ENCODE peak calls at places on chromosomes 6 and 20, in five cellular contexts. E is upper lobe of left lung, X is suprapubic skin, M is K562, A is stomach. O is an unnamed sample. For H3K9me3, the result is how much of the 10 kb centered on the place peaks cover.

GRCh38 chr6:60867548-60867947 is 1418.5 kb downstream of the KHDRBS2 start:
- DNase-seq in X (no peak), M (no peak), A (no peak), E (no peak), O (no peak)

GRCh38 chr6:108437821-108438220 is 122.9 kb upstream of the FOXO3 start:
- DNase-seq in E (no peak), A (no peak), M (no peak), X (no peak), O (no peak)

GRCh38 chr6:1611572-1612385 is 2.1 kb downstream of the FOXC1 start:
- DNase-seq in X (no peak), A (no peak), M (no peak), E (no peak), O (no peak)

GRCh38 chr6:3801960-3802359 is 47.2 kb upstream of the FAM50B start:
- DNase-seq in E (no peak), A (no peak), M (no peak), X (no peak), O (no peak)

GRCh38 chr6:70310063-70310694 is 7.3 kb upstream of the COL9A1 start:
- DNase-seq in X (no peak), E (no peak), A (no peak), M (peak), O (no peak)

GRCh38 chr6:144195671-144196070 is 45.4 kb downstream of the STX11 start:
- DNase-seq in A (no peak), X (no peak), M (no peak), E (no peak), O (no peak)

GRCh38 chr6:1027795-1028569 is 283.9 kb upstream of the FOXQ1 start:
- DNase-seq in E (no peak), X (no peak), M (no peak), A (no peak), O (no peak)

GRCh38 chr6:111215134-111215533 is 127.8 kb downstream of the SLC16A10 start:
- DNase-seq in X (no peak), E (no peak), A (no peak), M (no peak), O (no peak)

GRCh38 chr6:128981716-128982115 is 98.8 kb downstream of the LAMA2 start:
- DNase-seq in A (no peak), E (no peak), X (no peak), M (no peak), O (no peak)

GRCh38 chr20:16955971-16956370 is 207.8 kb downstream of the OTOR start:
- DNase-seq in E (no peak), M (no peak), A (no peak), X (no peak), O (no peak)

GRCh38 chr6:93017213-93017612 is 402.1 kb downstream of the EPHA7 start:
- DNase-seq in E (no peak), M (no peak), A (no peak), X (no peak), O (no peak)

GRCh38 chr6:161837449-161837735 is 563.5 kb upstream of the AGPAT4 start:
- DNase-seq in X (no peak), E (no peak), M (no peak), A (no peak), O (no peak)

GRCh38 chr20:59131541-59132285 is 31.9 kb upstream of the ZNF831 start:
- DNase-seq in A (no peak), E (no peak), X (no peak), M (no peak), O (no peak)

GRCh38 chr20:24590193-24590982 is 121.0 kb downstream of the SYNDIG1 start:
- DNase-seq in M (no peak), E (no peak), A (no peak), X (no peak), O (no peak)

GRCh38 chr20:44576297-44576696 is 6.1 kb upstream of the PKIG start:
- DNase-seq in X (no peak), E (no peak), M (peak), A (no peak), O (no peak)

GRCh38 chr6:22605736-22606135 is 36.4 kb downstream of the HDGFL1 start:
- DNase-seq in E (no peak), X (no peak), A (no peak), M (no peak), O (no peak)

GRCh38 chr6:87155920-87156600 is 695 bp downstream of the ZNF292 start:
- DNase-seq in E (peak), A (peak), M (peak), X (peak), O (peak)

GRCh38 chr6:12065321-12066140 is 53.4 kb downstream of the HIVEP1 start:
- DNase-seq in M (no peak), X (no peak), A (no peak), E (peak), O (no peak)

GRCh38 chr6:156686429-156686939 is 90.7 kb upstream of the ARID1B start:
- DNase-seq in A (peak), X (peak), E (peak), M (no peak), O (no peak)

GRCh38 chr20:37992802-37993538 is 40.3 kb downstream of the TTI1 start:
- DNase-seq in X (no peak), A (no peak), M (peak), E (peak), O (no peak)

GRCh38 chr20:23881371-23881770 is 1.8 kb upstream of the CST5 start:
- DNase-seq in A (no peak), X (no peak), M (no peak), E (no peak), O (no peak)

GRCh38 chr20:58544301-58544700 is 29.1 kb upstream of the APCDD1L start:
- DNase-seq in E (no peak), M (no peak), X (no peak), A (no peak), O (no peak)

GRCh38 chr6:50116390-50116789 is 66.7 kb upstream of the DEFB112 start:
- DNase-seq in X (no peak), A (no peak), E (no peak), M (no peak), O (no peak)

GRCh38 chr6:35078226-35078850 is 62.8 kb downstream of the TCP11 start:
- DNase-seq in X (peak), A (no peak), M (no peak), E (no peak), O (peak)

GRCh38 chr20:62258499-62259293 is 20.4 kb downstream of the OSBPL2 start:
- DNase-seq in E (no peak), M (no peak), A (no peak), X (no peak), O (no peak)

GRCh38 chr20:21262812-21263211 is 40.3 kb upstream of the XRN2 start:
- DNase-seq in A (no peak), E (no peak), X (no peak), M (no peak), O (no peak)

GRCh38 chr20:5865604-5866003 is 84.7 kb downstream of the TRMT6 start:
- DNase-seq in E (no peak), X (no peak), M (no peak), A (no peak), O (no peak)

GRCh38 chr20:50471231-50471630 is 39.0 kb upstream of the PTPN1 start:
- DNase-seq in A (peak), E (no peak), X (no peak), M (no peak), O (no peak)

GRCh38 chr6:166221040-166221439 is 53.4 kb upstream of the TBXT start:
- DNase-seq in E (no peak), M (no peak), X (peak), A (no peak), O (no peak)

GRCh38 chr6:158211273-158212055 is 43.3 kb downstream of the GTF2H5 start:
- DNase-seq in A (no peak), M (no peak), X (no peak), E (no peak), O (no peak)

GRCh38 chr6:11601776-11602605 is 64.4 kb downstream of the TMEM170B start:
- DNase-seq in X (no peak), M (no peak), A (no peak), E (no peak), O (no peak)

GRCh38 chr20:7226156-7226555 is 458.7 kb downstream of the BMP2 start:
- DNase-seq in E (no peak), M (no peak), A (no peak), X (no peak), O (no peak)

GRCh38 chr20:33524261-33524660 is 34.4 kb downstream of the CBFA2T2 start:
- DNase-seq in E (no peak), X (no peak), A (no peak), M (no peak), O (no peak)

GRCh38 chr6:126367849-126368248 is 27.9 kb downstream of the CENPW start:
- DNase-seq in E (no peak), X (no peak), A (no peak), M (no peak), O (no peak)

GRCh38 chr6:119791746-119792145 is 442.2 kb upstream of the MAN1A1 start:
- DNase-seq in A (no peak), X (no peak), M (no peak), E (no peak), O (no peak)

GRCh38 chr6:42696526-42697267 is 25.7 kb downstream of the PRPH2 start:
- DNase-seq in A (no peak), E (no peak), X (no peak), M (peak), O (no peak)

GRCh38 chr6:157946865-157947532 is 34.7 kb upstream of the SYNJ2 start:
- DNase-seq in X (no peak), E (no peak), M (no peak), A (no peak), O (no peak)

GRCh38 chr6:4281341-4282293 is 146.2 kb upstream of the ECI2 start:
- DNase-seq in E (peak), X (peak), M (no peak), A (peak), O (peak)

GRCh38 chr20:57390604-57391438 is at the start of gene RBM38:
- DNase-seq in X (no peak), M (peak), E (peak), A (peak), O (peak)
- TF ChIP-seq POLR2AphosphoS5 in X (no peak), M (no peak), E (peak), A (no peak), O (peak)

DNA sequence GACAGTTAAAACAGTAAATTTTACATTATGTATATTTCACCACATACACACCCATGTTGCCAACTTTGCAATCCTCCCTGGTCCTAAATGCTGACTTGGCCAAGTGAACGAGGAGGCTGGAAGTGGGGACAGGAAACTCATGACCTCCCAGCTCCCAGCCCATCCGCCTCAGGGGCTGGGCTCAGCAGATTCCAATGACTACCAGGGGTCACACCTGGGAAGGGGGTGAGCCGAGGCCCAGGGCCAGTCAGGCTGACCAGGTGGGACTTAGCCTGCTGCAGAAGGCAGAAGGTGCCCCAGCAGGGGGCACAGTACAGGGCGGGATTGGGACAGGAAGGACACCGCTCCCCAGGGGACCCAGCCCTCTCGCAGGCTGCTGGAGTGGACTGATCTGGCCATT is 2.4 kb downstream of the SIGLEC1 start:
- DNase-seq in A (no peak), X (no peak), M (peak), E (no peak), O (peak)
- TF ChIP-seq CTCF in A (no peak), X (no peak), M (no peak), E (no peak), O (no peak)

GRCh38 chr6:123214433-123214832 is 218.4 kb downstream of the CLVS2 start:
- DNase-seq in X (no peak), E (no peak), A (no peak), M (no peak), O (no peak)
- H3K9me3 ChIP-seq in X (under half), E (under half), A (under half), M (under half), O (under half)

GRCh38 chr6:127738423-127738822 is 161.4 kb downstream of the C6orf58 start:
- DNase-seq in X (no peak), E (no peak), M (no peak), A (no peak), O (no peak)

GRCh38 chr6:127732927-127733326 is 156.0 kb downstream of the C6orf58 start:
- DNase-seq in E (no peak), X (no peak), A (no peak), M (no peak), O (no peak)

GRCh38 chr6:127737768-127738167 is 160.8 kb downstream of the C6orf58 start:
- DNase-seq in A (no peak), X (no peak), E (no peak), M (no peak), O (no peak)

DNA sequence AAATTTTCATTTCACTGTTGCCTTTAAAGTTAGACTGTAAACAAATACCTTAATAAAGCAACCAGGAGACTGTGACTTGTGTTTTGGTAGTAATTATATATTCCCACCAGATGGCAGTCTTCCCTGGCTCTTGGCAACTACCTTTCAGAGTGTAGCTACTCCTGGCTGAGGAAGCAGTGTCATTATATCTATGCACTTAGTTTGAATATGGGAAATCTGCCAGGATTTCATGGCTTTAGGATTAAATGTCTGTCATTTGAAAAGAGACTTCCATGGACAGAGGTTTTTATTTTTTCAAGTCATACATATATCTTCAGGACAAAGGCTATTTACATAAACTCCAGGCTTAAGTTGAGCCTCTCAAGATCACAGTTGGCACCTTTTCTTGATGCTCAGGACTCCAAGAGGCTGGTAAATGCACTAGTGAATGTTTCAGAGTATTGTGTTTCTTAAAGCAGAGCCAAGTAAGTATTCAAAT is 160.1 kb downstream of the C6orf58 start:
- DNase-seq in X (no peak), A (peak), E (peak), M (peak), O (no peak)
- TF ChIP-seq POLR2AphosphoS5 in X (no peak), A (no peak), E (no peak), M (no peak), O (no peak)

GRCh38 chr6:109508166-109508860 is 25.3 kb upstream of the ZBTB24 start:
- DNase-seq in X (no peak), A (no peak), M (no peak), E (no peak), O (no peak)
- TF ChIP-seq CTCF in X (no peak), A (no peak), M (no peak), E (no peak), O (no peak)